ENCODE peak calls at places on chromosomes 2 and 18, in five cellular contexts. Z is GM12878, V is adrenal gland, Y is body of pancreas, B is H1. D is an unnamed sample.

GRCh38 chr2:128425731-128426620 is 107.3 kb upstream of the HS6ST1 start:
- DNase-seq in Z (no peak), V (peak; percentile 6), Y (peak; percentile 62), B (no peak), D (peak; percentile 78)

GRCh38 chr18:77139619-77140018 is 7.0 kb upstream of the MBP start:
- DNase-seq in Z (no peak), V (no peak), Y (no peak), B (no peak), D (no peak)

GRCh38 chr2:72837171-72837570 is 11.3 kb upstream of the EXOC6B start:
- DNase-seq in Z (no peak), V (no peak), Y (no peak), B (no peak), D (no peak)

GRCh38 chr18:3585656-3586509 is 135.9 kb downstream of the TGIF1 start:
- DNase-seq in Z (no peak), V (peak; percentile 93), Y (peak; percentile 81), B (peak; percentile 84), D (peak; percentile 81)

GRCh38 chr2:23002234-23002633 is 382.7 kb upstream of the KLHL29 start:
- DNase-seq in Z (no peak), V (no peak), Y (no peak), B (no peak), D (no peak)

GRCh38 chr2:98807221-98807620 is 76.3 kb upstream of the MGAT4A start:
- DNase-seq in Z (no peak), V (no peak), Y (no peak), B (no peak), D (no peak)

GRCh38 chr2:36568533-36569246 is 29.3 kb downstream of the FEZ2 start:
- DNase-seq in Z (no peak), V (no peak), Y (no peak), B (no peak), D (no peak)

GRCh38 chr18:54162431-54162830 is 62.0 kb downstream of the MBD2 start:
- DNase-seq in Z (no peak), V (no peak), Y (no peak), B (no peak), D (no peak)

GRCh38 chr2:85266424-85267041 is 61.3 kb downstream of the TGOLN2 start:
- DNase-seq in Z (no peak), V (peak; percentile 83), Y (peak; percentile 84), B (peak; percentile 91), D (peak; percentile 54)

GRCh38 chr2:67242456-67242855 is 154.7 kb upstream of the ETAA1 start:
- DNase-seq in Z (no peak), V (no peak), Y (no peak), B (no peak), D (no peak)

GRCh38 chr18:61199131-61199903 is 133.9 kb upstream of the CDH20 start:
- DNase-seq in Z (no peak), V (no peak), Y (no peak), B (no peak), D (no peak)

GRCh38 chr2:176491172-176491904 is 222.1 kb downstream of the MTX2 start:
- DNase-seq in Z (peak; percentile 67), V (no peak), Y (peak; percentile 25), B (no peak), D (peak; percentile 60)

GRCh38 chr2:197255550-197255949 is 55.0 kb downstream of the ANKRD44 start:
- DNase-seq in Z (peak; percentile 81), V (peak; percentile 43), Y (peak; percentile 35), B (no peak), D (no peak)

GRCh38 chr2:8593239-8593638 is 88.6 kb upstream of the ID2 start:
- DNase-seq in Z (no peak), V (no peak), Y (no peak), B (no peak), D (no peak)

GRCh38 chr18:36034299-36034895 is 33.0 kb downstream of the RPRD1A start:
- DNase-seq in Z (no peak), V (no peak), Y (no peak), B (no peak), D (no peak)

GRCh38 chr2:29129586-29130281 is 14.5 kb downstream of the CLIP4 start:
- DNase-seq in Z (no peak), V (no peak), Y (no peak), B (no peak), D (peak; percentile 44)

GRCh38 chr2:238505892-238506280 is 79.2 kb downstream of the ASB1 start:
- DNase-seq in Z (no peak), V (no peak), Y (no peak), B (no peak), D (no peak)

GRCh38 chr2:113232730-113233129 is 46.0 kb downstream of the PAX8 start:
- DNase-seq in Z (no peak), V (no peak), Y (no peak), B (no peak), D (no peak)

GRCh38 chr2:176554107-176555048 is 285.1 kb downstream of the MTX2 start:
- DNase-seq in Z (peak; percentile 8), V (peak; percentile 39), Y (peak; percentile 15), B (peak; percentile 55), D (peak; percentile 53)

GRCh38 chr2:231709636-231709980 is 1.3 kb downstream of the PTMA start:
- DNase-seq in Z (no peak), V (peak; percentile 72), Y (peak; percentile 62), B (peak; percentile 57), D (no peak)

GRCh38 chr2:12051831-12052230 is 305.4 kb downstream of the LPIN1 start:
- DNase-seq in Z (no peak), V (no peak), Y (no peak), B (no peak), D (no peak)

GRCh38 chr2:12059616-12060441 is 313.4 kb downstream of the LPIN1 start:
- DNase-seq in Z (no peak), V (no peak), Y (no peak), B (no peak), D (no peak)

GRCh38 chr2:104321800-104322164 is 532.1 kb upstream of the POU3F3 start:
- DNase-seq in Z (no peak), V (no peak), Y (no peak), B (no peak), D (no peak)

GRCh38 chr2:136114392-136114791 is 3.6 kb downstream of the CXCR4 start:
- DNase-seq in Z (no peak), V (no peak), Y (no peak), B (no peak), D (no peak)

GRCh38 chr2:136112317-136112891 is 5.5 kb downstream of the CXCR4 start:
- DNase-seq in Z (no peak), V (no peak), Y (no peak), B (no peak), D (no peak)

GRCh38 chr2:136115183-136115751 is 2.7 kb downstream of the CXCR4 start:
- DNase-seq in Z (no peak), V (peak; percentile 13), Y (no peak), B (no peak), D (no peak)

GRCh38 chr2:136112949-136113766 is 4.8 kb downstream of the CXCR4 start:
- DNase-seq in Z (no peak), V (peak; percentile 10), Y (no peak), B (no peak), D (no peak)

GRCh38 chr2:136113767-136114070 is 4.2 kb downstream of the CXCR4 start:
- DNase-seq in Z (no peak), V (no peak), Y (no peak), B (no peak), D (no peak)
- H3K4me3 ChIP-seq in Z (no peak overlapping the region), V (no peak overlapping the region), Y (no peak overlapping the region), B (no peak overlapping the region), D (no peak overlapping the region)

GRCh38 chr18:158128-159036 is at the start of gene USP14:
- DNase-seq in Z (peak; percentile 86), V (peak; percentile 99), Y (peak; percentile 97), B (peak; percentile 95), D (peak; percentile 85)

GRCh38 chr18:159037-159652 is 788 bp downstream of the USP14 start:
- DNase-seq in Z (no peak), V (no peak), Y (no peak), B (peak; percentile 41), D (no peak)

GRCh38 chr18:156514-157230 is 1.7 kb upstream of the USP14 start:
- DNase-seq in Z (no peak), V (no peak), Y (no peak), B (no peak), D (no peak)

GRCh38 chr18:160831-161570 is 2.6 kb downstream of the USP14 start:
- DNase-seq in Z (no peak), V (no peak), Y (no peak), B (no peak), D (no peak)

DNA sequence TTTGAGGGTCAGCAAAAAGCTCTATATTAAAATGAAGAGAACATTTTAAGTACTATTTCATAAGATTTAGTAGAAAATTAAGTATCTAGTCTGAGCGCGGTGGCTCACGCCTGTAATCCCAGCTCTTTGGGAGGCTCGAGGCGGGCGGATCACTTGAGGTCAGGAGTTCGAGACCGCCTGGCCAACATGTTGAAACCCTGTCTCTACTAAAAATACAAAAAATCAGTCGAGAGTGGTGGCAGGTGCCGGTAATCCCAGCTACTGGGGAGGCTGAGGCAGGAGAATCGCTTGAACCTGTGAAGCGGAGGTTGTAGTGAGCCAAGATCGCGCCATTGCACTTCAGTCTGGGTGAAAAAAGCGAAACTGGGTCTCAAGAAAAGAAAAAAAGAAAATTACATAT is 1.6 kb downstream of the USP14 start:
- DNase-seq in Z (no peak), V (no peak), Y (no peak), B (no peak), D (no peak)
- H3K4me3 ChIP-seq in Z (peak overlapping the region; percentile 83), V (peak overlapping the region; percentile 84), Y (no peak overlapping the region), B (peak overlapping the region; percentile 98), D (peak overlapping the region; percentile 99)

GRCh38 chr18:21123290-21123926 is 11.8 kb upstream of the ROCK1 start:
- DNase-seq in Z (no peak), V (no peak), Y (no peak), B (no peak), D (no peak)

GRCh38 chr18:21112140-21112473 is 494 bp upstream of the ROCK1 start:
- DNase-seq in Z (no peak), V (no peak), Y (no peak), B (no peak), D (no peak)

GRCh38 chr18:21115519-21116411 is 4.2 kb upstream of the ROCK1 start:
- DNase-seq in Z (no peak), V (no peak), Y (no peak), B (no peak), D (no peak)

GRCh38 chr18:21112543-21113105 is 1.0 kb upstream of the ROCK1 start:
- DNase-seq in Z (no peak), V (no peak), Y (no peak), B (no peak), D (no peak)

GRCh38 chr18:21117385-21118135 is 5.9 kb upstream of the ROCK1 start:
- DNase-seq in Z (no peak), V (no peak), Y (no peak), B (no peak), D (no peak)
- H3K4me3 ChIP-seq in Z (no peak overlapping the region), V (peak overlapping the region; percentile 17), Y (no peak overlapping the region), B (peak overlapping the region; percentile 23), D (no peak overlapping the region)

GRCh38 chr2:24123212-24124002 is at the start of the genes FAM228B and PFN4:
- DNase-seq in Z (peak; percentile 41), V (peak; percentile 92), Y (peak; percentile 91), B (peak; percentile 84), D (peak; percentile 85)
- H3K4me3 ChIP-seq in Z (peak within 1 kb of the TSS; percentile 82), V (peak within 1 kb of the TSS; percentile 95), Y (peak within 1 kb of the TSS; percentile 59), B (peak within 1 kb of the TSS; percentile 60), D (peak within 1 kb of the TSS; percentile 89)

GRCh38 chr2:219570924-219571310 is 422 bp downstream of the OBSL1 start:
- DNase-seq in Z (no peak), V (no peak), Y (peak; percentile 43), B (no peak), D (no peak)
- H3K4me3 ChIP-seq in Z (no peak overlapping the region), V (peak overlapping the region; percentile 90), Y (peak overlapping the region; percentile 39), B (peak overlapping the region; percentile 68), D (peak overlapping the region; percentile 67)